ENCODE peak calls at places on chromosomes 16 and 17, in nine cellular contexts. V, A, P, G, S, F, X, W and U are unnamed samples. For H3K9me3, the result is how much of the 10 kb centered on the place peaks cover.

GRCh38 chr17:45294506-45294905 is 22.3 kb downstream of the MAP3K14 start:
- DNase-seq in F (peak), P (no peak), W (peak), A (peak), V (peak), S (no peak), X (no peak), G (no peak), U (no peak)

GRCh38 chr16:29198731-29199521 is 207.6 kb downstream of the NPIPB11 start:
- DNase-seq in V (no peak), P (no peak), S (peak), A (no peak), F (no peak), X (no peak), G (no peak), W (no peak), U (no peak)

GRCh38 chr17:64984776-64985521 is 65.7 kb upstream of the LRRC37A3 start:
- DNase-seq in P (peak), X (peak), G (no peak), A (peak), F (peak), V (no peak), W (peak), S (no peak), U (no peak)

GRCh38 chr17:34139996-34140395 is 115.1 kb upstream of the CCL2 start:
- DNase-seq in S (no peak), G (no peak), F (no peak), A (no peak), W (no peak), X (no peak), V (no peak), P (no peak), U (no peak)

GRCh38 chr16:56793504-56793903 is 63.6 kb downstream of the NUP93 start:
- DNase-seq in F (peak), X (peak), W (no peak), V (peak), G (no peak), P (no peak), S (no peak), A (peak), U (no peak)

GRCh38 chr17:39927928-39928867 is 666 bp downstream of the LRRC3C start:
- DNase-seq in A (peak), P (no peak), V (peak), G (peak), S (peak), X (no peak), W (no peak), F (no peak), U (no peak)

GRCh38 chr16:85227262-85227923 is 115.1 kb upstream of the CIBAR2 start:
- DNase-seq in W (no peak), X (peak), V (no peak), F (no peak), A (no peak), P (no peak), S (no peak), G (no peak), U (no peak)

GRCh38 chr17:62819511-62820221 is 11.6 kb upstream of the MARCHF10 start:
- DNase-seq in W (peak), F (peak), P (no peak), S (no peak), G (no peak), X (no peak), V (peak), A (peak), U (no peak)

GRCh38 chr17:63433746-63434591 is 12.1 kb downstream of the CYB561 start:
- DNase-seq in A (peak), X (no peak), W (no peak), S (peak), G (peak), P (no peak), V (peak), F (peak), U (no peak)

GRCh38 chr16:74679983-74680382 is 13.3 kb upstream of the RFWD3 start:
- DNase-seq in G (no peak), W (no peak), F (no peak), P (no peak), A (no peak), S (no peak), X (no peak), V (no peak), U (no peak)

GRCh38 chr17:61399131-61400057 is at the start of gene TBX2:
- DNase-seq in V (peak), P (no peak), X (no peak), W (peak), S (peak), F (peak), G (peak), A (peak), U (no peak)

GRCh38 chr17:63124536-63124935 is 158.5 kb downstream of the TANC2 start:
- DNase-seq in V (no peak), A (no peak), F (no peak), X (no peak), G (no peak), W (no peak), P (no peak), S (no peak), U (no peak)

GRCh38 chr17:422196-422930 is 69.8 kb upstream of the RPH3AL start:
- DNase-seq in P (no peak), S (no peak), W (no peak), V (no peak), A (no peak), G (no peak), F (no peak), X (no peak), U (no peak)

GRCh38 chr17:14156689-14157088 is 80.0 kb downstream of the CDRT15 start:
- DNase-seq in P (no peak), F (peak), A (no peak), V (no peak), X (no peak), S (no peak), G (no peak), W (no peak), U (no peak)

GRCh38 chr16:15403392-15403995 is 7.9 kb downstream of the MPV17L start:
- DNase-seq in P (no peak), G (no peak), X (peak), V (no peak), S (no peak), W (peak), F (no peak), A (no peak), U (no peak)

GRCh38 chr17:67386965-67387551 is 10.0 kb downstream of the PITPNC1 start:
- DNase-seq in F (peak), X (peak), V (peak), P (no peak), W (no peak), S (peak), G (peak), A (peak), U (peak)

GRCh38 chr17:50312311-50312710 is 33.6 kb upstream of the XYLT2 start:
- DNase-seq in X (no peak), V (no peak), W (no peak), S (no peak), P (no peak), A (no peak), F (no peak), G (no peak), U (no peak)

GRCh38 chr17:50205111-50205821 is 3.8 kb upstream of the COL1A1 start:
- DNase-seq in G (no peak), F (no peak), X (no peak), S (no peak), V (no peak), P (no peak), A (no peak), W (no peak), U (no peak)

GRCh38 chr16:525520-526180 is 1.9 kb upstream of the CAPN15 start:
- DNase-seq in X (no peak), G (no peak), F (peak), A (peak), S (no peak), P (no peak), W (peak), V (peak), U (peak)

GRCh38 chr16:87602821-87603683 is 744 bp downstream of the JPH3 start:
- DNase-seq in P (no peak), X (no peak), S (no peak), A (no peak), F (no peak), W (no peak), G (no peak), V (no peak), U (no peak)

GRCh38 chr16:86565181-86565631 is 1.4 kb upstream of the FOXC2 start:
- DNase-seq in F (no peak), A (no peak), W (no peak), S (no peak), G (no peak), V (no peak), P (no peak), X (no peak), U (no peak)

GRCh38 chr16:89001117-89002027 is 24.4 kb upstream of the CBFA2T3 start:
- DNase-seq in P (no peak), W (no peak), A (no peak), X (no peak), F (no peak), G (no peak), V (no peak), S (no peak), U (no peak)

GRCh38 chr16:85627102-85627834 is 14.1 kb downstream of the GSE1 start:
- DNase-seq in X (no peak), F (no peak), A (no peak), V (no peak), G (no peak), S (no peak), W (no peak), P (no peak), U (no peak)

DNA sequence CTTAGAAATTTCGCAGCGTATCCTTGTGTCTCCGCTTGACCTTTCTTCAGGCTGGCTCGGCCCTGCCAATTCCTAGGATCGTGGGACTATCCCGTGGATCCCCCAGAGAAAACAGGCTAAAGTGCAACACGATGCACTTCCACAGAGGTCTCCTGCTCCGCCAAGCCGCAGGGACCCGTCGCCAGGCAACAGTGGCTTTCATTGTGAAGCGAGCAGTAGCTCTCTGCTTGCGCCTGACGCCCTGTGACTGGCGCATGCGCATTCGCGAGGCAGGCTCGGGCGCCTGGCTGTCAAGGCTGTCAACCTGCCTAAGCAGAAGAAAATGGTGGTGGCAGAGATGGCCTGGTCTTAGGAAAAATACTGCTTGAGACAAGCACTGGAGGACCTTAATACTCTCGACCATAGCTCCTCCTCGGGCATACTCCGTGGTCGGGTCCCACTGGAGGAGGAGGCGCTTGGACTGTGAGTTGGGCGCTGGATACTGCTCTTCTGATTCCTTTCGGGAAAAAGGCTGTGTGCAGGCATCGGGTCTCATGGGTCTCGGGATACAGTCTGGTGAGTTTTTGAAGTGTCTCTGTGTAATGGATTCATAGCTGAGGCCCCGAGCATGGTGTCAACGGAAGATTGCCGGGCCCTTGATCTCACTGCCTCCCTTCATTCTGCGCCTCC is 2336.1 kb downstream of the TP53TG3F start:
- DNase-seq in S (no peak), P (no peak), A (no peak), G (no peak), V (no peak), F (no peak), W (no peak), X (no peak), U (no peak)
- H3K9me3 ChIP-seq in S (half or more), P (under half), A (under half), G (under half), V (under half), F (under half), W (under half), X (under half), U (under half)

GRCh38 chr16:35748621-35749252 is 2289.3 kb downstream of the TP53TG3F start:
- DNase-seq in A (no peak), W (no peak), X (no peak), F (no peak), S (no peak), P (no peak), G (no peak), V (no peak), U (peak)
- H3K9me3 ChIP-seq in A (under half), W (under half), X (under half), F (under half), S (half or more), P (under half), G (under half), V (under half), U (under half)

GRCh38 chr16:65406933-65407332 is 285.1 kb upstream of the CDH11 start:
- DNase-seq in W (no peak), V (no peak), S (no peak), P (no peak), F (no peak), A (no peak), G (no peak), X (no peak), U (no peak)
- H3K9me3 ChIP-seq in W (under half), V (under half), S (under half), P (under half), F (under half), A (under half), G (under half), X (under half), U (under half)

GRCh38 chr16:63938661-63939060 is 1183.2 kb downstream of the CDH11 start:
- DNase-seq in G (no peak), A (no peak), P (no peak), F (no peak), X (no peak), S (no peak), V (no peak), W (no peak), U (no peak)

GRCh38 chr16:63947022-63947421 is 1174.8 kb downstream of the CDH11 start:
- DNase-seq in G (no peak), A (no peak), X (no peak), W (no peak), P (no peak), V (no peak), S (no peak), F (no peak), U (no peak)

GRCh38 chr16:63945805-63946204 is 1176.1 kb downstream of the CDH11 start:
- DNase-seq in S (no peak), G (no peak), A (no peak), P (no peak), W (no peak), V (no peak), X (no peak), F (no peak), U (no peak)

GRCh38 chr16:63943568-63943967 is 1178.3 kb downstream of the CDH11 start:
- DNase-seq in G (no peak), V (no peak), P (no peak), X (no peak), W (no peak), A (no peak), F (no peak), S (no peak), U (no peak)
- H3K9me3 ChIP-seq in G (under half), V (under half), P (under half), X (under half), W (under half), A (under half), F (under half), S (under half), U (under half)

DNA sequence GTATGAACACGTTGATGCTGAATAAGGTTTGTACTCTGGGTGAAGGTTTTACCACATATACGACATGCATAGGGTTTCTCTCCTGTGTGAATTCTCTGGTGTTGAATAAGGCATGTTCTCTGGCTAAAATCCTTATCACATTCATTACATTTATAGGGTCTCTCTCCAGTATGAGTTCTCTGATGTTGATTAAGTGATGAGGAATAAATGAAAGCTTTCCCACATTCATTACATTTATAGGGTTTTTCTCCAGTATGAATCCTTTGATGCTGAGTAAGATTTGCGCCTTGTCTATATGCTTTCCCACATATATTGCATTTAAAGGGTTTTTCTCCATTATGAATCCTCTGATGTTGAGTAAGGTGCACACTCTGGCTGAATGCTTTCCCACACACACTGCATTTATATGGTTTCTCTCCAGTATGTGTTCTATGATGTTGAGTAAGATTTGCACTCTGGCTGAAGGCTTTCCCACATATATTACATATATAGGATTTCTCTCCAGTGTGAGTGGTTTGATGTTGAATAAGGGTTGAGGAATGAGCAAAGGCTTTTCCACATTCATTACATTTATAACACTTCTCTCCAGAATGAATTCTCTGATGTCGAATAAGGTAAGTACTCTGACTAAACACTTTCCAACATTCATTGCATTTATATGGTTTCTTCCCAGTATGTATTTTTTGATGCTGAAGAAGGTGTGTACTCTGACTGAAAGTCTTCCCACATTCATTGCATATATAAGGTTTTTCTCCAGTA is 16.9 kb downstream of the ZNF287 start:
- DNase-seq in X (no peak), P (no peak), V (no peak), G (no peak), F (peak), A (no peak), S (no peak), W (no peak), U (no peak)
- H3K9me3 ChIP-seq in X (half or more), P (under half), V (under half), G (under half), F (under half), A (under half), S (half or more), W (under half), U (half or more)

GRCh38 chr17:83201206-83202001 is 122.0 kb downstream of the METRNL start:
- DNase-seq in G (no peak), A (no peak), P (peak), S (no peak), X (no peak), F (no peak), W (no peak), V (peak), U (peak)

GRCh38 chr17:83204230-83204725 is 124.9 kb downstream of the METRNL start:
- DNase-seq in W (no peak), F (no peak), S (no peak), G (no peak), P (no peak), X (no peak), V (peak), A (no peak), U (no peak)

GRCh38 chr17:83203073-83203471 is 123.7 kb downstream of the METRNL start:
- DNase-seq in X (no peak), G (peak), P (peak), V (peak), A (peak), F (peak), W (no peak), S (peak), U (no peak)

GRCh38 chr17:83202002-83203000 is 122.9 kb downstream of the METRNL start:
- DNase-seq in S (peak), A (peak), G (no peak), P (peak), W (no peak), X (no peak), F (no peak), V (peak), U (peak)

GRCh38 chr17:83203472-83204221 is 124.2 kb downstream of the METRNL start:
- DNase-seq in S (peak), X (no peak), V (peak), F (no peak), G (peak), P (peak), A (peak), W (no peak), U (peak)
- H3K9me3 ChIP-seq in S (under half), X (under half), V (under half), F (under half), G (under half), P (under half), A (under half), W (under half), U (under half)

GRCh38 chr16:4109250-4109736 is 6.9 kb downstream of the ADCY9 start:
- DNase-seq in A (no peak), X (no peak), V (no peak), W (no peak), P (no peak), G (no peak), F (no peak), S (no peak), U (no peak)

GRCh38 chr16:4103741-4104140 is 12.5 kb downstream of the ADCY9 start:
- DNase-seq in G (no peak), F (peak), P (no peak), X (no peak), S (peak), A (no peak), W (no peak), V (no peak), U (no peak)

GRCh38 chr16:4106516-4106915 is 9.7 kb downstream of the ADCY9 start:
- DNase-seq in W (no peak), X (no peak), P (no peak), A (no peak), S (no peak), V (no peak), F (no peak), G (no peak), U (no peak)

GRCh38 chr16:4101421-4102275 is 14.6 kb downstream of the ADCY9 start:
- DNase-seq in V (peak), S (peak), W (no peak), F (no peak), G (no peak), A (no peak), P (no peak), X (no peak), U (no peak)

DNA sequence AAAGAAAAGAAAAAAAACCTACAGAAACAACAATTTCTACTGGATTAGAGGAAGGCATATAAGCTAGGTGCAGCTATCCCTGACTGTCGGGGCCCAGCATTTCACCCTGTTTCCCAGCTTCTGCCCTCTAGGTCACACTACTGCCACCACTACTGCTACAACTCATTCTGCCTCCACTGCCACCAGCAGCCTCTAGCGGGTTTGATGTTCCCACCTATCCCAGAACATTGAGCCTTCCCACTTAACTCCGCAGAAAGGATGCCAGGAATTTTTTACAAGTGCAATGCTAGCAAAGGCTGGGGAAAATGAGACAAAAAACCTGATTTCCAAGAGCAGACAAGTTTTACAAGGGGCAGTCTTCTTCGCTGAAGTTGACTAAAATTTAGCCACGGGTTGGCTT is 10.4 kb downstream of the ADCY9 start:
- DNase-seq in P (no peak), A (no peak), S (no peak), F (no peak), V (no peak), G (no peak), X (no peak), W (no peak), U (no peak)
- H3K9me3 ChIP-seq in P (under half), A (under half), S (under half), F (under half), V (under half), G (under half), X (under half), W (under half), U (under half)

GRCh38 chr17:22270381-22270780 is 578.1 kb downstream of the KCNJ18 start:
- DNase-seq in V (no peak), W (no peak), G (no peak), A (no peak), P (no peak), F (no peak), S (no peak), X (no peak), U (no peak)
- H3K9me3 ChIP-seq in V (under half), W (under half), G (under half), A (under half), P (under half), F (under half), S (half or more), X (under half), U (under half)

GRCh38 chr17:78135858-78136500 is 5.4 kb downstream of the TMC8 start:
- DNase-seq in S (no peak), P (no peak), F (no peak), G (no peak), V (no peak), A (no peak), X (no peak), W (no peak), U (no peak)

GRCh38 chr17:78140169-78141051 is 5.8 kb upstream of the C17orf99 start:
- DNase-seq in A (peak), G (peak), X (peak), V (peak), F (peak), S (peak), W (peak), P (peak), U (peak)

GRCh38 chr17:78138204-78139060 is 7.8 kb upstream of the C17orf99 start:
- DNase-seq in A (no peak), F (no peak), G (no peak), P (no peak), W (no peak), V (no peak), S (no peak), X (no peak), U (no peak)

GRCh38 chr17:78134899-78135385 is 4.4 kb downstream of the TMC8 start:
- DNase-seq in X (no peak), G (no peak), A (no peak), S (no peak), W (no peak), P (no peak), F (no peak), V (no peak), U (no peak)

GRCh38 chr17:78137392-78138203 is 7.0 kb downstream of the TMC8 start:
- DNase-seq in X (peak), P (peak), S (peak), W (peak), A (no peak), V (no peak), F (no peak), G (no peak), U (no peak)
- H3K9me3 ChIP-seq in X (under half), P (under half), S (under half), W (under half), A (under half), V (under half), F (under half), G (under half), U (under half)